ENCODE peak calls at places on chromosomes 1 and 21, in four cellular contexts. Q is Calu3, J is endothelial cell, X is HTR-8/SVneo. U is an unnamed sample.

GRCh38 chr1:7521803-7522202 is 249.3 kb upstream of the VAMP3 start:
- DNase-seq in Q (no peak), J (no peak), X (no peak), U (no peak)

GRCh38 chr1:23779826-23780371 is 1.7 kb downstream of the PITHD1 start:
- DNase-seq in Q (no peak), J (no peak), X (peak), U (no peak)

GRCh38 chr1:4064150-4064889 is 164.2 kb upstream of the C1orf174 start:
- DNase-seq in Q (no peak), J (no peak), X (no peak), U (no peak)

GRCh38 chr1:159055181-159055621 is 21.4 kb downstream of the AIM2 start:
- DNase-seq in Q (no peak), J (no peak), X (no peak), U (peak)

GRCh38 chr1:30840904-30841598 is 67.5 kb downstream of the SDC3 start:
- DNase-seq in Q (no peak), J (peak), X (no peak), U (no peak)

GRCh38 chr1:13766906-13767564 is 67.0 kb downstream of the PRDM2 start:
- DNase-seq in Q (no peak), J (no peak), X (peak), U (no peak)

GRCh38 chr1:18607289-18607760 is 23.3 kb upstream of the PAX7 start:
- DNase-seq in Q (no peak), J (no peak), X (no peak), U (no peak)

GRCh38 chr1:189774721-189775287 is 702.9 kb downstream of the BRINP3 start:
- DNase-seq in Q (no peak), J (no peak), X (no peak), U (no peak)

GRCh38 chr21:28633803-28634572 is 358.7 kb downstream of the LTN1 start:
- DNase-seq in Q (no peak), J (no peak), X (no peak), U (no peak)

GRCh38 chr21:37338671-37339526 is 27.7 kb upstream of the DYRK1A start:
- DNase-seq in Q (peak), J (no peak), X (peak), U (no peak)

GRCh38 chr1:178143730-178144343 is 49.9 kb downstream of the RASAL2 start:
- DNase-seq in Q (no peak), J (no peak), X (no peak), U (no peak)

GRCh38 chr1:30415171-30415940 is 308.0 kb downstream of the MATN1 start:
- DNase-seq in Q (no peak), J (no peak), X (no peak), U (no peak)

GRCh38 chr21:45993210-45994085 is 11.9 kb downstream of the COL6A1 start:
- DNase-seq in Q (no peak), J (peak), X (no peak), U (no peak)

GRCh38 chr1:78284354-78284753 is 206.4 kb upstream of the PTGFR start:
- DNase-seq in Q (no peak), J (no peak), X (no peak), U (no peak)

GRCh38 chr1:246297314-246298273 is 209.5 kb downstream of the SMYD3 start:
- DNase-seq in Q (no peak), J (no peak), X (no peak), U (no peak)

GRCh38 chr1:42260376-42261078 is 74.5 kb downstream of the FOXJ3 start:
- DNase-seq in Q (no peak), J (no peak), X (no peak), U (no peak)

GRCh38 chr1:108877324-108877812 is 583 bp downstream of the GPSM2 start:
- DNase-seq in Q (peak), J (no peak), X (no peak), U (peak)

GRCh38 chr1:203690730-203691129 is 64.1 kb downstream of the ATP2B4 start:
- DNase-seq in Q (no peak), J (no peak), X (no peak), U (no peak)

GRCh38 chr21:38768385-38769071 is 37.2 kb upstream of the ETS2 start:
- DNase-seq in Q (no peak), J (no peak), X (no peak), U (no peak)

GRCh38 chr1:160354388-160354985 is 11.3 kb downstream of the NCSTN start:
- DNase-seq in Q (peak), J (peak), X (no peak), U (no peak)

GRCh38 chr1:202965441-202965821 is 1.6 kb downstream of the CYB5R1 start:
- DNase-seq in Q (no peak), J (no peak), X (no peak), U (no peak)

GRCh38 chr21:41783476-41784150 is 16.8 kb upstream of the RIPK4 start:
- DNase-seq in Q (peak), J (no peak), X (peak), U (no peak)

GRCh38 chr1:107076846-107077245 is 20.4 kb downstream of the PRMT6 start:
- DNase-seq in Q (peak), J (no peak), X (no peak), U (no peak)

GRCh38 chr21:41283211-41283818 is 33.3 kb upstream of the FAM3B start:
- DNase-seq in Q (peak), J (peak), X (peak), U (peak)

GRCh38 chr1:51969038-51969705 is 21.3 kb downstream of the RAB3B start:
- DNase-seq in Q (no peak), J (no peak), X (no peak), U (no peak)

GRCh38 chr1:15799004-15799867 is 8.2 kb downstream of the UQCRHL start:
- DNase-seq in Q (peak), J (no peak), X (peak), U (peak)

GRCh38 chr1:183198463-183198862 is 12.4 kb downstream of the LAMC2 start:
- DNase-seq in Q (no peak), J (no peak), X (peak), U (no peak)

GRCh38 chr1:95207223-95207935 is 26.6 kb upstream of the RWDD3 start:
- DNase-seq in Q (no peak), J (no peak), X (no peak), U (no peak)

GRCh38 chr1:228734881-228735801 is at the start of gene RHOU:
- DNase-seq in Q (peak), J (peak), X (peak), U (peak)

GRCh38 chr1:119481951-119482350 is 25.1 kb upstream of the HSD3B1 start:
- DNase-seq in Q (no peak), J (no peak), X (no peak), U (no peak)

GRCh38 chr1:155175927-155176371 is 2.3 kb downstream of the TRIM46 start:
- DNase-seq in Q (peak), J (no peak), X (no peak), U (no peak)

GRCh38 chr1:152392909-152393308 is 21.2 kb downstream of the CRNN start:
- DNase-seq in Q (peak), J (no peak), X (no peak), U (no peak)

GRCh38 chr1:6033986-6034749 is 11.5 kb upstream of the KCNAB2 start:
- DNase-seq in Q (peak), J (peak), X (peak), U (peak)

U was measured in midbrain.